ENCODE peak calls at places on chromosomes 12 and 14, in eight cellular contexts. O is astrocyte, C is uterus, M is gastrocnemius medialis, D is tibial artery, X is right atrium auricular region, V is GM23338, T is brain microvascular endothelial cell. I is an unnamed sample.

GRCh38 chr12:105253882-105254513 is 18.0 kb upstream of the APPL2 start:
- DNase-seq in O (peak; percentile 66), C (no peak), M (no peak), D (peak; percentile 26), X (no peak), V (no peak), T (peak; percentile 61), I (no peak)

GRCh38 chr14:32047791-32048190 is 29.3 kb upstream of the ARHGAP5 start:
- DNase-seq in O (peak; percentile 58), C (no peak), M (no peak), D (no peak), X (no peak), V (no peak), T (no peak), I (no peak)

GRCh38 chr12:49624919-49625577 is 1.7 kb downstream of the PRPF40B start:
- DNase-seq in O (peak; percentile 56), C (no peak), M (no peak), D (no peak), X (no peak), V (no peak), T (no peak), I (no peak)

GRCh38 chr12:10771132-10771733 is 31.2 kb downstream of the TAS2R7 start:
- DNase-seq in O (peak; percentile 10), C (no peak), M (no peak), D (no peak), X (no peak), V (peak; percentile 41), T (peak; percentile 18), I (no peak)

GRCh38 chr14:21103165-21103709 is 2.4 kb downstream of the TMEM253 start:
- DNase-seq in O (no peak), C (no peak), M (no peak), D (no peak), X (no peak), V (peak; percentile 51), T (no peak), I (peak; percentile 93)

GRCh38 chr12:21434704-21435103 is 2.8 kb upstream of the PYROXD1 start:
- DNase-seq in O (no peak), C (no peak), M (no peak), D (no peak), X (no peak), V (no peak), T (no peak), I (no peak)

GRCh38 chr12:75909714-75910451 is 121.7 kb downstream of the PHLDA1 start:
- DNase-seq in O (no peak), C (no peak), M (no peak), D (no peak), X (no peak), V (no peak), T (no peak), I (no peak)

GRCh38 chr12:97435153-97435552 is 27.5 kb upstream of the RMST start:
- DNase-seq in O (no peak), C (no peak), M (no peak), D (no peak), X (no peak), V (no peak), T (no peak), I (no peak)

GRCh38 chr12:96400631-96401060 is 407 bp upstream of the CDK17 start:
- DNase-seq in O (no peak), C (no peak), M (no peak), D (no peak), X (no peak), V (no peak), T (peak; percentile 43), I (no peak)

GRCh38 chr12:13376627-13377373 is 180.3 kb downstream of the EMP1 start:
- DNase-seq in O (no peak), C (no peak), M (no peak), D (no peak), X (no peak), V (peak; percentile 2), T (no peak), I (no peak)

GRCh38 chr12:98182791-98183190 is 332.6 kb upstream of the TMPO start:
- DNase-seq in O (no peak), C (no peak), M (no peak), D (no peak), X (no peak), V (no peak), T (no peak), I (no peak)

GRCh38 chr12:132453361-132454133 is 36.4 kb upstream of the FBRSL1 start:
- DNase-seq in O (peak; percentile 60), C (no peak), M (no peak), D (no peak), X (no peak), V (no peak), T (no peak), I (no peak)

GRCh38 chr14:99659333-99659741 is 14.4 kb downstream of the HHIPL1 start:
- DNase-seq in O (no peak), C (no peak), M (no peak), D (no peak), X (no peak), V (peak; percentile 81), T (no peak), I (no peak)

GRCh38 chr14:99655521-99655920 is 10.6 kb downstream of the HHIPL1 start:
- DNase-seq in O (peak; percentile 37), C (no peak), M (no peak), D (no peak), X (no peak), V (no peak), T (no peak), I (no peak)

GRCh38 chr14:99656171-99656570 is 11.2 kb downstream of the HHIPL1 start:
- DNase-seq in O (no peak), C (no peak), M (no peak), D (no peak), X (no peak), V (no peak), T (no peak), I (no peak)

GRCh38 chr14:99658218-99658617 is 13.3 kb downstream of the HHIPL1 start:
- DNase-seq in O (no peak), C (no peak), M (no peak), D (no peak), X (no peak), V (no peak), T (no peak), I (no peak)

DNA sequence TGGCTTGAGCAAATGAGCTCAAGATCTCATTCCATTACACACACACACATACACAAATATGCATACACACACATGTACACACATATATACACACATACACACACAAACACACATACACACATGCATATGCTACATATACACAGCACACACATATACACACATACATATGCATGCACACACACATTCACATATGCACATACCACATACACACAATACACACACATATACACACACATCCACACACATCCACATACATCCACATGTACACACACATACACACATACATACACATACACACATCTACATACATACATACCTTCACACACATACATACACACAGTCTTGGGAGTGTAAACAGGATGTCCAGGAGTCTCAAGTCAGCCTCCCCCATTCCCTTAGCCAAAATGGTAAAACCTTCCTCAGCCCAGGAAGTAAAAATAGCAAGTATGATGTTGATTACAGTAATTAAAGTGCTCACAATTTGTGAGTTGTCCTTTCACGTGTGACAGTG is 12.8 kb downstream of the HHIPL1 start:
- DNase-seq in O (no peak), C (no peak), M (no peak), D (no peak), X (no peak), V (no peak), T (no peak), I (no peak)
- H3K36me3 ChIP-seq in O (no peaks in the 10 kb centered on the region), C (no peaks in the 10 kb centered on the region), M (no peaks in the 10 kb centered on the region), D (no peaks in the 10 kb centered on the region), X (no peaks in the 10 kb centered on the region), V (no peaks in the 10 kb centered on the region), T (no peaks in the 10 kb centered on the region), I (no peaks in the 10 kb centered on the region)

DNA sequence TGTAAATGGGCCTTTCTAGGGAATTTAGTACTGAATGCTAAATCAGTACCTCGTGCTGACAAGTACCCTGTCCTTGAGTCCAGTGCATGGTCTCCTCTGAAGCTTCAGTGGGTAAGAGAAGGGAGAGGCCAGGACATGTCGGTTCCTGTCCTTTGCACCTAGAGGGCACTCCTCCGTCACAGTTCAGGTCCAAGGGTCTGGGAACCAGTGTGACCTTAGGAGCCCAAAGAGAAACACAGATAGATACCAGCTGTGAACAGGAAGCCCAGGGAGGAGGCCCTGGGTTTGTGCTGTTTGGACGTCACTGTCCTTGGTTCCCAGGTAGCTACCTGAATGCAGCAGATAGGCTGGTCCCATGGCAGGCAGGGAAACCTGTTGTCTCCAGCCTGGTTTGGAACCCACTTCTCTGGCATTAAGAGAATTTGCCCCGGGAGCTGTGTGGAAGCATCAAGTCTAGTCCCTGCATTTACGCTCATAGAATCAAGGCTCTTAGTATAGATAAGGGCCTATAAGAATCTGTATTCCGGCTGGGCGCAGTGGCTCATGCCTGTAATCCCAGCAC is 3.9 kb upstream of the FGF23 start:
- DNase-seq in O (no peak), C (no peak), M (no peak), D (no peak), X (no peak), V (peak; percentile 86), T (no peak), I (no peak)
- TF ChIP-seq CTCF in O (no peak), C (no peak), M (no peak), D (no peak), X (no peak), V (peak; percentile 67), T (no peak), I (no peak)

DNA sequence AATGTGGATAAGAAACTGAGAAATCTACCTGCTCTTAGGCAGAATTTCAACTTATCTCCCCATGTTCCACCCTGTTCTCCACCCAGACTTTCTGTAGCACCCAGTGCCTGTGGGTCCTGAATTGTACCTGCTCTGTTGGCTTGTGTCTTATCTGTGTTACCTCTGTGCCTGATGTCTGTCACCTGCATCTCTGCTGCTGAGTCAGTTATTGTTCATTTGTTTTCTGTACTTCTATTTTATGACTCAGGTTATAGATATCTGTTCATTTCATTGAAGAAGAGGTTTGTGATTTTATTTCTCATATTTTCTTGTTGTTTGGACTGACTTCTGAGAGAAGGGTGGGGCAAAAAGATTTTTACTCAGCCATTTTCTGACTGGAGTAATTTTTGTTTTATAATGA is 11.7 kb downstream of the SOCS4 start:
- DNase-seq in O (no peak), C (no peak), M (no peak), D (no peak), X (no peak), V (no peak), T (no peak), I (no peak)
- H3K36me3 ChIP-seq in O (peaks cover 10% of the 10 kb centered on the region), C (no peaks in the 10 kb centered on the region), M (no peaks in the 10 kb centered on the region), D (peaks cover 17% of the 10 kb centered on the region), X (peaks cover 21% of the 10 kb centered on the region), V (peaks cover 5% of the 10 kb centered on the region), T (peaks cover 13% of the 10 kb centered on the region), I (peaks cover 13% of the 10 kb centered on the region)

GRCh38 chr14:69471916-69472315 is 12.6 kb upstream of the PLEKHD1 start:
- DNase-seq in O (no peak), C (no peak), M (no peak), D (no peak), X (no peak), V (no peak), T (no peak), I (no peak)

GRCh38 chr14:69471436-69471835 is 13.1 kb upstream of the PLEKHD1 start:
- DNase-seq in O (no peak), C (no peak), M (no peak), D (no peak), X (no peak), V (no peak), T (no peak), I (no peak)

GRCh38 chr14:69473271-69473670 is 11.3 kb upstream of the PLEKHD1 start:
- DNase-seq in O (no peak), C (no peak), M (no peak), D (no peak), X (no peak), V (no peak), T (no peak), I (no peak)

GRCh38 chr14:69479696-69480095 is 4.8 kb upstream of the PLEKHD1 start:
- DNase-seq in O (no peak), C (no peak), M (no peak), D (no peak), X (no peak), V (no peak), T (no peak), I (no peak)

GRCh38 chr14:69475194-69475818 is 9.2 kb upstream of the PLEKHD1 start:
- DNase-seq in O (no peak), C (no peak), M (no peak), D (no peak), X (no peak), V (peak; percentile 65), T (no peak), I (no peak)
- TF ChIP-seq CTCF in O (peak; percentile 47), C (no peak), M (no peak), D (no peak), X (peak; percentile 44), V (peak; percentile 71), T (peak; percentile 66), I (no peak)

I was measured in thoracic aorta.